ENCODE peak calls at places on chromosomes 2 and 18, in seven cellular contexts. S, C, B, W, N, T and J are unnamed samples. For H3K9me3, the result is how much of the 10 kb centered on the place peaks cover.

GRCh38 chr2:55490554-55490953 is 29.0 kb upstream of the CFAP36 start:
- DNase-seq in C (no peak), N (peak), S (peak), W (peak), T (peak), B (no peak), J (no peak)

GRCh38 chr18:50578651-50579050 is 18.8 kb downstream of the MAPK4 start:
- DNase-seq in T (no peak), C (no peak), B (no peak), S (no peak), W (no peak), N (no peak), J (no peak)

GRCh38 chr2:71646028-71646427 is 192.7 kb downstream of the DYSF start:
- DNase-seq in N (peak), S (peak), C (no peak), T (peak), W (peak), B (no peak), J (no peak)

GRCh38 chr2:230877131-230877736 is 12.5 kb downstream of the ITM2C start:
- DNase-seq in W (peak), B (no peak), S (peak), N (no peak), T (no peak), C (no peak), J (no peak)

GRCh38 chr2:190996338-190996946 is 17.5 kb downstream of the STAT1 start:
- DNase-seq in T (peak), N (peak), W (no peak), S (no peak), C (peak), B (no peak), J (no peak)

GRCh38 chr2:98376996-98377395 is 30.7 kb downstream of the CNGA3 start:
- DNase-seq in T (no peak), C (no peak), B (no peak), W (no peak), N (no peak), S (no peak), J (no peak)

GRCh38 chr2:61247204-61247812 is 85.3 kb downstream of the C2orf74 start:
- DNase-seq in W (no peak), B (no peak), C (no peak), T (peak), N (peak), S (no peak), J (no peak)

GRCh38 chr2:164898475-164898874 is 56.9 kb downstream of the SLC38A11 start:
- DNase-seq in N (peak), C (no peak), S (no peak), T (peak), B (no peak), W (no peak), J (no peak)

GRCh38 chr2:60553992-60554648 is 666 bp upstream of the BCL11A start:
- DNase-seq in W (peak), N (no peak), T (peak), S (no peak), C (no peak), B (peak), J (no peak)

GRCh38 chr18:24934231-24934932 is 417.6 kb downstream of the ZNF521 start:
- DNase-seq in T (no peak), B (no peak), S (no peak), C (no peak), N (no peak), W (no peak), J (no peak)

GRCh38 chr2:16073921-16074425 is 133.6 kb downstream of the MYCN start:
- DNase-seq in T (no peak), C (no peak), N (no peak), W (no peak), S (no peak), B (no peak), J (no peak)
- H3K9me3 ChIP-seq in T (under half), C (under half), N (under half), W (under half), S (under half), B (under half), J (under half)

GRCh38 chr2:119852214-119852613 is 92.5 kb downstream of the PTPN4 start:
- DNase-seq in T (no peak), W (no peak), S (no peak), B (no peak), C (no peak), N (no peak), J (no peak)
- H3K9me3 ChIP-seq in T (under half), W (under half), S (under half), B (under half), C (under half), N (under half), J (under half)

GRCh38 chr2:171626949-171627348 is 60.3 kb upstream of the DYNC1I2 start:
- DNase-seq in W (no peak), C (no peak), B (no peak), N (no peak), S (no peak), T (no peak), J (no peak)

GRCh38 chr2:171627412-171627811 is 59.9 kb upstream of the DYNC1I2 start:
- DNase-seq in C (no peak), T (no peak), N (no peak), W (no peak), S (no peak), B (peak), J (no peak)

GRCh38 chr2:171629113-171629512 is 58.2 kb upstream of the DYNC1I2 start:
- DNase-seq in T (no peak), N (no peak), B (no peak), C (no peak), W (no peak), S (no peak), J (no peak)

GRCh38 chr2:171630812-171631626 is 56.2 kb upstream of the DYNC1I2 start:
- DNase-seq in B (no peak), T (no peak), S (no peak), N (no peak), C (no peak), W (no peak), J (no peak)
- H3K9me3 ChIP-seq in B (under half), T (under half), S (under half), N (under half), C (under half), W (under half), J (under half)

DNA sequence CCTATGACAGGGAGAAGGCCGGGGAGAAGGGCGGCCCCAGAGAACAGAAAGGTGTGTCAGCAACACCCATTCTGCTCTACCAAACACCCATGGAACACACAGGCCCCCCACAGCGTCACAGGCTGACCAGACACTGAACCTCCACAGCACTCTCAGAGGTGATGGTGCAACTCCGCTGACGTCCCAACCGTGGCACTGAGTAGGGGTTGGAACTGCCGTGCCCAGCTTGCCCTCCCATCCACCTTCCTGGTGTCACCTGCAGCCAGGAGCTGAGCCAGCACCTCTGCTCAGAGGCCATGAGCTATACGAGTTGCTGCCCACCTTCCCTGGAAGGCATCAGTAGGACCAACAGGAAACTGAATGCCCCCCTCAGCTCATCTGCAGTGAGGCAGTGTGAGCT is 412.9 kb upstream of the SALL3 start:
- DNase-seq in W (no peak), T (no peak), N (no peak), C (no peak), B (no peak), S (no peak), J (no peak)
- H3K9me3 ChIP-seq in W (under half), T (under half), N (under half), C (under half), B (under half), S (under half), J (under half)

GRCh38 chr2:127897531-127898187 is 11.9 kb upstream of the AMMECR1L start:
- DNase-seq in S (no peak), N (no peak), W (no peak), T (no peak), B (no peak), C (no peak), J (no peak)
- H3K9me3 ChIP-seq in S (under half), N (under half), W (under half), T (under half), B (under half), C (under half), J (under half)

DNA sequence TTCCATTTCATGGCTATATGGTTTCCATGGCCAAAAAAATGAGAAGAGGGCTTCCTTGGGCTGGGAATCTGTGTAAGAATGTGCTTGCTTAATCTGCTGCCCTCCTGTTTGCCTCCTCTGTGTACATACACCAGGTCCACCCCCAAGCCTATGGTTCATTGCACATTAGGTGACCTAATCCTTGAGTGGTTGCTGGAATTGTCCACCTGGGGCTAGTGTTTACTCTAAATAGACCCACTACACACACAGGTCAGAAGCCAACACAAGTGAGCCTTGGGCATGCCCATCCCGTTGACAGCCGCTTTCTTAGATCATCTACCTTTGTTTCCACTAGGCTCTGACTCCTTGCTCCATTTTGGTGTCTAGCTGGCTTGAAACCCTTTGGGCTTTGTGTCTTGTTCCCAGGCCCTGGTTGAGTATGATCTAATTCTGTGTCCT is 59.2 kb upstream of the ATL2 start:
- DNase-seq in W (no peak), B (no peak), S (no peak), N (no peak), C (no peak), T (no peak), J (no peak)
- H3K9me3 ChIP-seq in W (under half), B (under half), S (under half), N (under half), C (under half), T (under half), J (under half)

GRCh38 chr2:63642941-63643340 is 54.2 kb downstream of the MDH1 start:
- DNase-seq in S (no peak), W (no peak), B (no peak), C (no peak), T (no peak), N (peak), J (no peak)
- H3K9me3 ChIP-seq in S (under half), W (under half), B (under half), C (under half), T (under half), N (under half), J (under half)

GRCh38 chr2:135256531-135257258 is 204.6 kb downstream of the RAB3GAP1 start:
- DNase-seq in T (peak), S (no peak), C (no peak), N (peak), W (no peak), B (no peak), J (no peak)
- H3K9me3 ChIP-seq in T (under half), S (under half), C (under half), N (under half), W (under half), B (under half), J (under half)